ENCODE peak calls at places on chromosomes 5 and 9, in eight cellular contexts. V, D, Q, M, P, L, Y and Z are unnamed samples. For H3K4me1, the result is how much of the 10 kb centered on the place peaks cover.

GRCh38 chr5:142023836-142024235 is 11.0 kb upstream of the GNPDA1 start:
- DNase-seq in V (no peak), D (no peak), Q (no peak), M (no peak), P (no peak), L (no peak), Y (no peak), Z (no peak)

GRCh38 chr9:134063088-134063875 is 4.5 kb downstream of the BRD3 start:
- DNase-seq in V (no peak), D (no peak), Q (no peak), M (peak), P (no peak), L (no peak), Y (peak), Z (peak)

GRCh38 chr5:134003064-134003956 is 1.5 kb downstream of the VDAC1 start:
- DNase-seq in V (no peak), D (no peak), Q (no peak), M (peak), P (peak), L (no peak), Y (no peak), Z (no peak)

GRCh38 chr9:97419315-97419867 is 7.5 kb downstream of the TDRD7 start:
- DNase-seq in V (no peak), D (no peak), Q (no peak), M (no peak), P (no peak), L (no peak), Y (no peak), Z (no peak)

GRCh38 chr5:141883184-141883947 is 5.2 kb upstream of the PCDH1 start:
- DNase-seq in V (no peak), D (no peak), Q (peak), M (peak), P (peak), L (no peak), Y (no peak), Z (peak)

GRCh38 chr5:124060413-124061095 is 548.6 kb downstream of the CSNK1G3 start:
- DNase-seq in V (no peak), D (no peak), Q (no peak), M (no peak), P (no peak), L (no peak), Y (no peak), Z (no peak)

GRCh38 chr5:56640763-56641406 is 174.5 kb upstream of the MAP3K1 start:
- DNase-seq in V (no peak), D (peak), Q (peak), M (peak), P (no peak), L (no peak), Y (peak), Z (peak)

GRCh38 chr5:44388504-44389409 is 463 bp downstream of the FGF10 start:
- DNase-seq in V (no peak), D (no peak), Q (peak), M (peak), P (no peak), L (peak), Y (peak), Z (peak)

GRCh38 chr9:93678199-93679019 is 102.0 kb downstream of the PHF2 start:
- DNase-seq in V (no peak), D (no peak), Q (no peak), M (peak), P (no peak), L (peak), Y (peak), Z (peak)

GRCh38 chr9:33329117-33329563 is 38.8 kb downstream of the NFX1 start:
- DNase-seq in V (no peak), D (peak), Q (no peak), M (no peak), P (no peak), L (peak), Y (peak), Z (no peak)

GRCh38 chr9:134814598-134815215 is 65.9 kb upstream of the FCN2 start:
- DNase-seq in V (no peak), D (no peak), Q (no peak), M (no peak), P (no peak), L (no peak), Y (no peak), Z (no peak)

GRCh38 chr9:132637351-132637750 is 32.4 kb downstream of the DDX31 start:
- DNase-seq in V (no peak), D (no peak), Q (no peak), M (no peak), P (no peak), L (no peak), Y (no peak), Z (no peak)

GRCh38 chr5:122252319-122252718 is 59.7 kb upstream of the SNCAIP start:
- DNase-seq in V (no peak), D (no peak), Q (no peak), M (no peak), P (no peak), L (no peak), Y (no peak), Z (no peak)

GRCh38 chr9:112696461-112696860 is 21.5 kb downstream of the INIP start:
- DNase-seq in V (no peak), D (no peak), Q (no peak), M (no peak), P (no peak), L (no peak), Y (no peak), Z (no peak)

GRCh38 chr5:10157085-10157669 is 92.5 kb downstream of the ATPSCKMT start:
- DNase-seq in V (no peak), D (no peak), Q (no peak), M (no peak), P (no peak), L (no peak), Y (no peak), Z (no peak)

GRCh38 chr5:53425598-53426516 is 54.6 kb upstream of the FST start:
- DNase-seq in V (no peak), D (no peak), Q (no peak), M (no peak), P (peak), L (no peak), Y (no peak), Z (no peak)

GRCh38 chr9:35903049-35903448 is 3.0 kb upstream of the HRCT1 start:
- DNase-seq in V (no peak), D (peak), Q (no peak), M (no peak), P (peak), L (no peak), Y (peak), Z (no peak)

GRCh38 chr5:157265714-157266285 is at the start of gene CYFIP2:
- DNase-seq in V (peak), D (no peak), Q (peak), M (peak), P (peak), L (peak), Y (peak), Z (peak)

GRCh38 chr9:101508203-101508602 is 25.4 kb upstream of the RNF20 start:
- DNase-seq in V (no peak), D (no peak), Q (no peak), M (no peak), P (no peak), L (no peak), Y (no peak), Z (no peak)

GRCh38 chr5:75050415-75050814 is 1.9 kb downstream of the GCNT4 start:
- DNase-seq in V (no peak), D (no peak), Q (no peak), M (no peak), P (peak), L (no peak), Y (no peak), Z (no peak)

DNA sequence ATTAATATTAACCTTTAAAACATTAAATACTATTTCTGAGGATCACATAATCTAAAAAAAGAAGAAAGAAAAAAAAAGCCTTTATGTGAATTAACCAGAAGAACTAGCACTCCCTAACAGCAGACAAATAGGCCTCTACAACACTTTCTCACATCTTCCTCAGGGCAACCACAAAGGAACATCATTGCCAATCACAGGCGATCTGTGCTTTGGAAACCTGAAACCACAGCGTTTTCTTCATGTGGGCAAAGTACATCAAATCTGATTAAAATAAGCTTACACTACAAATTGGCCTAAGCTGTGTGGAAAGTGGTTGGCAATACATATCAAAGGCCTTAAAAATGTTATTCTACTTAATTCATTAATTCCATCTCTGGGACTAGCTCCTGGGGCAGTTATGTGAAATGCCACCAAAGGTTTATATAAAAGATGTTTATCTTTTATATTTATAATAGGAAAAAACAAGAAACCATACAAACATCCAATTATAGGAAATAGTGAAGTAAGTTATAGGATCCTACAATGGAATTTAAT is 184.8 kb upstream of the TBCA start:
- DNase-seq in V (no peak), D (no peak), Q (no peak), M (no peak), P (no peak), L (no peak), Y (no peak), Z (no peak)
- H3K4me1 ChIP-seq in V (under half), D (under half), Q (under half), M (under half), P (under half), L (under half), Y (under half), Z (under half)

GRCh38 chr9:92242779-92243136 is 50.7 kb downstream of the IARS1 start:
- DNase-seq in V (no peak), D (no peak), Q (no peak), M (no peak), P (no peak), L (no peak), Y (no peak), Z (no peak)

GRCh38 chr9:92247296-92247695 is 46.2 kb downstream of the IARS1 start:
- DNase-seq in V (no peak), D (no peak), Q (no peak), M (no peak), P (no peak), L (no peak), Y (no peak), Z (no peak)

GRCh38 chr9:92245005-92245797 is 48.3 kb downstream of the IARS1 start:
- DNase-seq in V (no peak), D (no peak), Q (no peak), M (no peak), P (no peak), L (no peak), Y (no peak), Z (no peak)

GRCh38 chr9:92236915-92237314 is 56.6 kb downstream of the IARS1 start:
- DNase-seq in V (no peak), D (no peak), Q (no peak), M (no peak), P (no peak), L (no peak), Y (no peak), Z (no peak)

DNA sequence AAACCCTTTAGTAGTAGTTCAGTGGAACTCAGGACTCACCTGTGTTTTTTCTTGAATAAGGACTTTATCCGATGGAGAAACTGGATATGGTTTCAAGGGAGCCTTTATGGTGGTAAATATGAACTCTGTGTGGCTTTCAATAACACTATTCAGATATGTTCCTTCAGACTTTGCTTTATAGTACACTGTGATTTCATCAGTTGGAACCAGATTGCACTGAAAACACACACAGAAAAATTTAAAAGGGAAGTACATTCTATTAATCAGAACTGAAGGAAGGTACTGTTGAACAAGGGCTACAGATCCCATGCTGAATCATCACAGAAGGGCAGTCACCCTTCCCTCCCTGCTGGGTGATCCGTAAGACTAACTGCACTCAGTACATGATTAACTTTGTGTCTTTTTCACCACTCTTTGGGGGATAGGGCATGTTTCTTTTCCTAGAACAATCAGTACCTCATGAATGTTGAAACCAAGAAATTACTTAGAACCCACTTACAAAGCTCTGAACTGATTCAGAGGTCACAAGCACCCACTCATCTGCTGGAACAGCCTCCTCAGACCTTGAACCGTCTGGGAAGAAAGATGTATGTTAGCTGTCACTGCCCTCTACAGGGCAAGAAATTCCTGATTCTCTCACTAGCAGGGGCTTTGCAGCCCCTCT is 51.2 kb downstream of the IARS1 start:
- DNase-seq in V (no peak), D (no peak), Q (no peak), M (no peak), P (no peak), L (no peak), Y (no peak), Z (no peak)
- TF ChIP-seq CTCF in V (peak), D (peak), Q (no peak), M (peak), P (peak), L (peak), Y (peak), Z (peak)

GRCh38 chr5:126937796-126938195 is 92.6 kb downstream of the MARCHF3 start:
- DNase-seq in V (no peak), D (no peak), Q (no peak), M (no peak), P (no peak), L (no peak), Y (no peak), Z (no peak)

GRCh38 chr5:126936775-126937418 is 93.5 kb downstream of the MARCHF3 start:
- DNase-seq in V (no peak), D (no peak), Q (no peak), M (no peak), P (no peak), L (no peak), Y (no peak), Z (no peak)

GRCh38 chr5:126938461-126938860 is 91.9 kb downstream of the MARCHF3 start:
- DNase-seq in V (no peak), D (peak), Q (no peak), M (no peak), P (no peak), L (no peak), Y (no peak), Z (no peak)

GRCh38 chr5:126939887-126940286 is 90.5 kb downstream of the MARCHF3 start:
- DNase-seq in V (no peak), D (no peak), Q (no peak), M (no peak), P (no peak), L (no peak), Y (no peak), Z (no peak)

DNA sequence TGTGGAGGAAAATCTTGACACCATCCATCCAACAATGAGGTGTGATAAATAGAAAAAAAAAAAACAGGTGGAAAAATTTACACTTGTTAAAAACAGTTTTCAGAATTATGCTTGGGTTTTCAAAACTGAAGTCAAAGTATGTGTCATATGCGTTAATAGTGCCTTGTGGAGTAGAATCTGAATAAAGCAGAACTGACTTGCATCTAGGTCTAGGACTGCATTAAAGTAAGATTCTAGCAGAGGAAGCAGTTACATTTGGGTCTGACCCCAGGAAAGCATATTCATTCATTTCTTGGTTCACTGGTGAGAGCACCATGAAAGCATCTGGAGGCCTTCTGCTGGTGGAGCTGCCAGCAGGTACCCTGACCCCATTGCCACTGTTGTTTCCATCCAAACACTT is 89.0 kb downstream of the MARCHF3 start:
- DNase-seq in V (no peak), D (no peak), Q (no peak), M (no peak), P (no peak), L (no peak), Y (no peak), Z (no peak)
- H3K4me1 ChIP-seq in V (under half), D (under half), Q (under half), M (under half), P (under half), L (under half), Y (under half), Z (under half)

GRCh38 chr5:80225954-80226353 is 29.9 kb downstream of the SERINC5 start:
- DNase-seq in V (no peak), D (no peak), Q (no peak), M (no peak), P (no peak), L (no peak), Y (no peak), Z (no peak)
- TF ChIP-seq CTCF in V (no peak), D (no peak), Q (no peak), M (no peak), P (no peak), L (no peak), Y (no peak), Z (no peak)